ENCODE peak calls at places on chromosome 15, in ten cellular contexts. V is A673; W is BJ; S is NCI-H345; K is left colon; M is AG09309; D is stimulated activated naive CD8-positive, alpha-beta T cell treated with anti-CD3 and anti-CD28 coated beads, Interleukin-15, Interleukin-2, amounts not matched to agents 100 U/mL and 50 U/mL, for 24 hours; G is SIG-M5; I is SK-N-MC; B is left cardiac atrium. L is an unnamed sample.

GRCh38 chr15:69760263-69760855 is 307.7 kb downstream of the RPLP1 start:
- DNase-seq in W (no peak), M (peak), I (no peak), G (peak), D (no peak), V (no peak), B (no peak), S (no peak), K (no peak), L (no peak)

GRCh38 chr15:89836255-89837133 is 21.8 kb upstream of the ANPEP start:
- DNase-seq in B (no peak), K (no peak), S (no peak), G (no peak), M (peak), D (no peak), W (peak), V (peak), I (peak), L (no peak)

GRCh38 chr15:74036271-74037170 is 42.0 kb downstream of the PML start:
- DNase-seq in V (peak), B (peak), I (no peak), M (no peak), K (peak), W (no peak), D (no peak), G (no peak), S (no peak), L (no peak)

GRCh38 chr15:83219026-83219425 is 11.4 kb upstream of the HDGFL3 start:
- DNase-seq in S (no peak), V (no peak), W (no peak), I (no peak), D (no peak), B (no peak), G (no peak), K (no peak), M (no peak), L (no peak)

GRCh38 chr15:39663684-39664083 is 82.8 kb downstream of the THBS1 start:
- DNase-seq in G (no peak), K (no peak), S (no peak), B (no peak), W (no peak), D (no peak), V (no peak), I (no peak), M (no peak), L (no peak)

GRCh38 chr15:41919954-41920538 is 26.2 kb upstream of the SPTBN5 start:
- DNase-seq in B (no peak), M (no peak), W (no peak), V (no peak), I (no peak), K (no peak), G (no peak), D (no peak), S (no peak), L (peak)

GRCh38 chr15:67685008-67685599 is 140.2 kb upstream of the SKOR1 start:
- DNase-seq in W (no peak), I (peak), B (no peak), S (peak), K (no peak), D (no peak), G (no peak), M (peak), V (peak), L (peak)

GRCh38 chr15:74540135-74540760 is 772 bp upstream of the ARID3B start:
- DNase-seq in K (peak), B (no peak), M (no peak), D (peak), W (no peak), G (no peak), I (no peak), S (no peak), V (peak), L (no peak)

GRCh38 chr15:73956276-73957086 is 30.2 kb downstream of the LOXL1 start:
- DNase-seq in D (no peak), S (no peak), M (peak), B (peak), K (no peak), I (no peak), V (no peak), G (no peak), W (peak), L (no peak)

GRCh38 chr15:69161878-69162213 is 1.4 kb downstream of the GLCE start:
- DNase-seq in V (no peak), K (no peak), M (no peak), W (no peak), S (no peak), G (no peak), I (no peak), D (no peak), B (no peak), L (no peak)

GRCh38 chr15:38624248-38625214 is 59.9 kb upstream of the RASGRP1 start:
- DNase-seq in I (no peak), K (no peak), S (no peak), W (no peak), D (no peak), B (no peak), G (no peak), V (no peak), M (no peak), L (no peak)

GRCh38 chr15:38612159-38612863 is 47.7 kb upstream of the RASGRP1 start:
- DNase-seq in D (peak), S (no peak), I (no peak), K (no peak), B (no peak), M (no peak), V (no peak), W (no peak), G (no peak), L (no peak)

GRCh38 chr15:82150645-82151044 is 104.8 kb upstream of the MEX3B start:
- DNase-seq in M (no peak), G (no peak), I (no peak), S (no peak), K (no peak), V (no peak), W (no peak), D (no peak), B (no peak), L (no peak)

GRCh38 chr15:63945838-63946298 is 100.4 kb downstream of the DAPK2 start:
- DNase-seq in S (no peak), G (no peak), K (no peak), I (no peak), B (no peak), D (no peak), W (no peak), M (no peak), V (no peak), L (no peak)

GRCh38 chr15:33283603-33284002 is 27.2 kb upstream of the RYR3 start:
- DNase-seq in G (no peak), S (no peak), D (no peak), M (no peak), W (no peak), V (no peak), K (no peak), I (no peak), B (no peak), L (no peak)

GRCh38 chr15:39491115-39491916 is 89.6 kb upstream of the THBS1 start:
- DNase-seq in G (no peak), W (no peak), B (no peak), D (no peak), K (no peak), M (no peak), S (no peak), I (no peak), V (no peak), L (no peak)

GRCh38 chr15:62769604-62770003 is 272.9 kb upstream of the TPM1 start:
- DNase-seq in D (no peak), V (no peak), M (peak), I (no peak), K (no peak), W (no peak), B (no peak), G (no peak), S (no peak), L (no peak)

GRCh38 chr15:94909510-94909909 is 678.1 kb downstream of the MCTP2 start:
- DNase-seq in G (no peak), W (no peak), V (no peak), K (no peak), M (no peak), I (no peak), D (no peak), S (no peak), B (no peak), L (no peak)

GRCh38 chr15:79086814-79087213 is 3.8 kb downstream of the RASGRF1 start:
- DNase-seq in K (no peak), B (no peak), S (no peak), M (no peak), V (no peak), I (no peak), W (no peak), G (no peak), D (no peak), L (no peak)

GRCh38 chr15:70956596-70956995 is 64.0 kb downstream of the LRRC49 start:
- DNase-seq in M (no peak), W (peak), V (no peak), S (no peak), D (no peak), I (no peak), G (no peak), B (no peak), K (no peak), L (no peak)

GRCh38 chr15:29138260-29138659 is 131.4 kb downstream of the NSMCE3 start:
- DNase-seq in G (no peak), D (no peak), M (no peak), W (no peak), B (no peak), V (no peak), I (no peak), S (no peak), K (no peak), L (no peak)

GRCh38 chr15:84761534-84762190 is 13.3 kb downstream of the ZNF592 start:
- DNase-seq in D (no peak), B (no peak), K (no peak), W (no peak), S (no peak), G (no peak), M (no peak), V (no peak), I (no peak), L (no peak)

GRCh38 chr15:39807791-39808190 is 25.1 kb upstream of the FSIP1 start:
- DNase-seq in B (no peak), G (no peak), M (no peak), W (no peak), K (no peak), I (no peak), S (no peak), D (no peak), V (no peak), L (no peak)

GRCh38 chr15:95604634-95605036 is 725.9 kb upstream of the NR2F2 start:
- DNase-seq in W (peak), D (no peak), V (peak), S (no peak), M (peak), G (no peak), B (no peak), I (peak), K (no peak), L (no peak)

GRCh38 chr15:29860872-29861271 is 38.6 kb upstream of the TJP1 start:
- DNase-seq in S (no peak), I (no peak), M (no peak), K (no peak), G (no peak), W (no peak), D (no peak), B (no peak), V (no peak), L (no peak)

GRCh38 chr15:66040211-66040892 is 171.1 kb downstream of the RAB11A start:
- DNase-seq in D (no peak), M (no peak), V (no peak), G (no peak), B (no peak), W (no peak), K (no peak), S (no peak), I (no peak), L (no peak)

GRCh38 chr15:53115563-53115962 is 325.4 kb upstream of the ONECUT1 start:
- DNase-seq in G (no peak), V (no peak), W (no peak), K (peak), I (no peak), M (no peak), D (no peak), B (no peak), S (no peak), L (no peak)

GRCh38 chr15:52163321-52164190 is 27.6 kb downstream of the GNB5 start:
- DNase-seq in I (no peak), V (no peak), S (no peak), B (no peak), W (no peak), M (no peak), D (peak), K (no peak), G (no peak), L (no peak)

GRCh38 chr15:44736261-44736765 is at the start of gene TRIM69:
- DNase-seq in B (no peak), D (no peak), S (no peak), V (no peak), M (no peak), W (no peak), I (no peak), G (no peak), K (no peak), L (no peak)

GRCh38 chr15:67173015-67173414 is 81.4 kb downstream of the AAGAB start:
- DNase-seq in G (no peak), S (no peak), M (no peak), V (no peak), W (no peak), K (no peak), B (no peak), I (no peak), D (no peak), L (no peak)

GRCh38 chr15:88440021-88440420 is 27.2 kb downstream of the MRPL46 start:
- DNase-seq in K (no peak), M (no peak), S (no peak), B (no peak), G (no peak), D (no peak), W (no peak), V (peak), I (no peak), L (no peak)

GRCh38 chr15:92882697-92883642 is 17.2 kb upstream of the CHD2 start:
- DNase-seq in M (no peak), S (no peak), V (no peak), W (no peak), K (no peak), G (peak), B (peak), I (no peak), D (peak), L (no peak)

GRCh38 chr15:95603802-95604201 is 726.7 kb upstream of the NR2F2 start:
- DNase-seq in V (peak), D (no peak), W (no peak), G (no peak), S (no peak), M (no peak), I (peak), B (no peak), K (no peak), L (no peak)

GRCh38 chr15:81029416-81030367 is 29.0 kb downstream of the TLNRD1 start:
- DNase-seq in S (no peak), V (no peak), W (no peak), M (no peak), I (no peak), D (no peak), G (no peak), K (no peak), B (no peak), L (no peak)

GRCh38 chr15:67175643-67176071 is 78.8 kb downstream of the AAGAB start:
- DNase-seq in S (no peak), G (peak), I (no peak), D (peak), K (no peak), W (no peak), M (peak), V (peak), B (no peak), L (no peak)